ENCODE peak calls at places on chromosome 10, in five cellular contexts. Z, Q, K, W and U are unnamed samples.
A peak's percentile ranks its signal among the peaks of the same experiment; 100 is the strongest.

GRCh38 chr10:61729596-61729995 is 66.9 kb downstream of the CABCOCO1 start:
- DNase-seq in Z (no peak), Q (no peak), K (no peak), W (no peak), U (no peak)

GRCh38 chr10:98107644-98108430 is 26.6 kb upstream of the R3HCC1L start:
- DNase-seq in Z (no peak), Q (no peak), K (no peak), W (no peak), U (peak; percentile 7)

GRCh38 chr10:107653832-107654287 is 489.4 kb upstream of the SORCS1 start:
- DNase-seq in Z (peak; percentile 37), Q (no peak), K (no peak), W (no peak), U (peak; percentile 55)

GRCh38 chr10:112585052-112585451 is 138.0 kb downstream of the VTI1A start:
- DNase-seq in Z (no peak), Q (peak; percentile 36), K (no peak), W (no peak), U (no peak)

GRCh38 chr10:80552151-80552646 is 14.5 kb downstream of the SH2D4B start:
- DNase-seq in Z (no peak), Q (no peak), K (no peak), W (no peak), U (no peak)

GRCh38 chr10:186911-187310 is 51.7 kb downstream of the ZMYND11 start:
- DNase-seq in Z (no peak), Q (no peak), K (no peak), W (no peak), U (no peak)

GRCh38 chr10:6944450-6944849 is 364.4 kb upstream of the PRKCQ start:
- DNase-seq in Z (no peak), Q (no peak), K (no peak), W (no peak), U (no peak)

GRCh38 chr10:50216894-50217293 is 34.4 kb downstream of the ASAH2 start:
- DNase-seq in Z (no peak), Q (no peak), K (no peak), W (no peak), U (no peak)

GRCh38 chr10:77524300-77524711 is 113.3 kb downstream of the KCNMA1 start:
- DNase-seq in Z (no peak), Q (no peak), K (no peak), W (no peak), U (no peak)

GRCh38 chr10:76899490-76899889 is 738.1 kb downstream of the KCNMA1 start:
- DNase-seq in Z (no peak), Q (no peak), K (no peak), W (no peak), U (no peak)

GRCh38 chr10:133523631-133524203 is 3.4 kb upstream of the CYP2E1 start:
- DNase-seq in Z (no peak), Q (peak; percentile 57), K (no peak), W (no peak), U (no peak)

GRCh38 chr10:127040756-127041155 is 135.5 kb downstream of the DOCK1 start:
- DNase-seq in Z (no peak), Q (no peak), K (no peak), W (no peak), U (no peak)

GRCh38 chr10:44310762-44311562 is 73.9 kb downstream of the CXCL12 start:
- DNase-seq in Z (no peak), Q (peak; percentile 54), K (peak; percentile 93), W (peak; percentile 93), U (peak; percentile 90)

GRCh38 chr10:125028291-125028867 is 86.5 kb downstream of the ZRANB1 start:
- DNase-seq in Z (no peak), Q (no peak), K (no peak), W (peak; percentile 56), U (no peak)

GRCh38 chr10:36496728-36497127 is 628.7 kb upstream of the ANKRD30A start:
- DNase-seq in Z (no peak), Q (no peak), K (no peak), W (no peak), U (no peak)

GRCh38 chr10:4488924-4489323 is 337.1 kb upstream of the AKR1E2 start:
- DNase-seq in Z (no peak), Q (no peak), K (no peak), W (no peak), U (no peak)

GRCh38 chr10:114970515-114970914 is 32.5 kb downstream of the TRUB1 start:
- DNase-seq in Z (no peak), Q (no peak), K (no peak), W (no peak), U (peak; percentile 1)

GRCh38 chr10:101940916-101941315 is 97.3 kb upstream of the KCNIP2 start:
- DNase-seq in Z (no peak), Q (no peak), K (no peak), W (no peak), U (no peak)
- TF ChIP-seq JUND in Z (no peak), Q (no peak), K (no peak), W (no peak), U (no peak)

GRCh38 chr10:30062582-30062981 is 3.2 kb upstream of the JCAD start:
- DNase-seq in Z (no peak), Q (no peak), K (no peak), W (no peak), U (no peak)

GRCh38 chr10:30058570-30059132 is 735 bp downstream of the JCAD start:
- DNase-seq in Z (no peak), Q (no peak), K (no peak), W (peak; percentile 74), U (no peak)

GRCh38 chr10:30059209-30060107 is at the start of gene JCAD:
- DNase-seq in Z (no peak), Q (no peak), K (peak; percentile 85), W (peak; percentile 89), U (peak; percentile 24)

GRCh38 chr10:30063098-30063497 is 3.7 kb upstream of the JCAD start:
- DNase-seq in Z (no peak), Q (no peak), K (no peak), W (no peak), U (no peak)

DNA sequence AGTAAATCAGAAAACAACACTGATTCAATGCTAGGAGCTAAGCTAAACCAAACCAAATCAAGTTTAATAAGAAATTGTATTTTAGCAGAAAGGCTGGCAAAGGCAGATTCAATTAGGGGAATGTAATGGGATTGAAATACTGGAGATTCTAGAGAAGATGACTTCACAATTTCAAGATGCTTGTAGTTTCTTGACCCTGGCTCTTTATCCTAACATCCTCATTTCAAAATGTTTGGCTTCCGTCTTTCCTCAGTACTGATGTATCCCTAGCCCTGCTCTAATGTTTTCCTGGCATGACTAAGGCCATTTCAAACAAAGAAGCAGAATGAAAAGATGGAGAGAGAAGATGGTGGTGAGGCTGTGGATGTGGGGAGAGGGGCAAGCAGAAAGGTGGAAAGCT is 2.7 kb upstream of the JCAD start:
- DNase-seq in Z (no peak), Q (no peak), K (no peak), W (no peak), U (no peak)
- TF ChIP-seq JUND in Z (no peak), Q (no peak), K (no peak), W (peak; percentile 55), U (no peak)

GRCh38 chr10:12341526-12341925 is 7.8 kb upstream of the CAMK1D start:
- DNase-seq in Z (no peak), Q (no peak), K (no peak), W (no peak), U (no peak)
- TF ChIP-seq JUND in Z (no peak), Q (no peak), K (no peak), W (no peak), U (no peak)

DNA sequence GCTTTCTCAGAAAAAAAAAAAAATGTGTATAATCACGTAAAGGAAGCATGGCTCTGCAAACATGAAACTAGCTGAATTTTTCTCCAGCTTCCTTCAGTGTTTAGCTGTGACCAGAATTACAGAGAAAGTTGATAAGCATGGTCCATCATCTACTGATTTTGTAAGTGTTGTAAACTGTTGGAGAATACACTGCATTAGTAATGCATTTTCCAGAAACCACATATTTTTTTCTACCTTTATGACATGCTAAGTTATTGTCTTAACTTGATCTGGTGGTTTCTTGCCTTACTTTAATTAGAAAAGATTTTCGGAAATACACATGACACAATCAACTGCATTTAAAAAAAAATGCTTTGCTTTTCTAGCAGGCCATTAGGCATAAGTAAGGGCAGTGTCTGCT is 135.1 kb downstream of the BICC1 start:
- DNase-seq in Z (no peak), Q (no peak), K (no peak), W (no peak), U (no peak)
- TF ChIP-seq JUND in Z (no peak), Q (no peak), K (no peak), W (no peak), U (no peak)

GRCh38 chr10:130775311-130775710 is 536.2 kb downstream of the TCERG1L start:
- DNase-seq in Z (no peak), Q (no peak), K (no peak), W (no peak), U (no peak)
- TF ChIP-seq JUND in Z (no peak), Q (no peak), K (no peak), W (no peak), U (no peak)

GRCh38 chr10:31803606-31804195 is 124.9 kb downstream of the ARHGAP12 start:
- DNase-seq in Z (no peak), Q (no peak), K (no peak), W (no peak), U (no peak)

GRCh38 chr10:31804416-31804815 is 124.2 kb downstream of the ARHGAP12 start:
- DNase-seq in Z (no peak), Q (no peak), K (no peak), W (no peak), U (no peak)

GRCh38 chr10:31808258-31809218 is 120.1 kb downstream of the ARHGAP12 start:
- DNase-seq in Z (peak; percentile 49), Q (peak; percentile 6), K (peak; percentile 5), W (peak; percentile 32), U (peak; percentile 42)
- TF ChIP-seq JUND in Z (no peak), Q (no peak), K (no peak), W (no peak), U (no peak)